ENCODE peak calls at places on chromosomes 4 and X, in six cellular contexts. One of them, this sample, is unnamed.

GRCh38 chr4:83636930-83637329 is 101.0 kb downstream of the GPAT3 start:
- DNase-seq in IMR-90: no peak
- DNase-seq in left lung: no peak
- DNase-seq in RWPE2: no peak
- DNase-seq in BE2C: no peak
- DNase-seq in transverse colon: no peak
- DNase-seq in this sample: no peak

GRCh38 chrX:2504706-2505332 is 4.0 kb upstream of the DHRSX start:
- DNase-seq in BE2C: no peak
- DNase-seq in left lung: no peak
- DNase-seq in transverse colon: peak; percentile 30
- DNase-seq in RWPE2: peak; percentile 27
- DNase-seq in IMR-90: no peak
- DNase-seq in this sample: no peak

GRCh38 chr4:109559983-109560686 is at the start of gene MCUB:
- DNase-seq in transverse colon: peak; percentile 89
- DNase-seq in IMR-90: peak; percentile 89
- DNase-seq in left lung: peak; percentile 96
- DNase-seq in BE2C: peak; percentile 72
- DNase-seq in RWPE2: peak; percentile 87
- DNase-seq in this sample: peak; percentile 88

GRCh38 chr4:183200453-183200852 is 101.4 kb downstream of the WWC2 start:
- DNase-seq in left lung: peak; percentile 85
- DNase-seq in transverse colon: peak; percentile 14
- DNase-seq in RWPE2: no peak
- DNase-seq in BE2C: peak; percentile 9
- DNase-seq in IMR-90: peak; percentile 92
- DNase-seq in this sample: peak; percentile 29

GRCh38 chrX:148995661-148996060 is 495.2 kb downstream of the AFF2 start:
- DNase-seq in BE2C: no peak
- DNase-seq in transverse colon: no peak
- DNase-seq in left lung: no peak
- DNase-seq in RWPE2: no peak
- DNase-seq in IMR-90: no peak
- DNase-seq in this sample: no peak

GRCh38 chrX:15301924-15302323 is 13.5 kb downstream of the ASB11 start:
- DNase-seq in transverse colon: peak; percentile 35
- DNase-seq in left lung: no peak
- DNase-seq in BE2C: no peak
- DNase-seq in RWPE2: no peak
- DNase-seq in IMR-90: peak; percentile 41
- DNase-seq in this sample: peak; percentile 71

GRCh38 chr4:2649604-2650114 is 106.5 kb downstream of the TNIP2 start:
- DNase-seq in BE2C: no peak
- DNase-seq in IMR-90: no peak
- DNase-seq in left lung: no peak
- DNase-seq in RWPE2: no peak
- DNase-seq in transverse colon: no peak
- DNase-seq in this sample: no peak

GRCh38 chrX:106670631-106671030 is 55.9 kb upstream of the RNF128 start:
- DNase-seq in IMR-90: peak; percentile 52
- DNase-seq in transverse colon: no peak
- DNase-seq in RWPE2: no peak
- DNase-seq in left lung: no peak
- DNase-seq in BE2C: no peak
- DNase-seq in this sample: no peak

GRCh38 chr4:15162465-15163283 is 160.4 kb downstream of the CPEB2 start:
- DNase-seq in transverse colon: no peak
- DNase-seq in RWPE2: no peak
- DNase-seq in BE2C: no peak
- DNase-seq in IMR-90: peak; percentile 53
- DNase-seq in left lung: no peak
- DNase-seq in this sample: no peak

GRCh38 chr4:181564616-181565015 is 678.6 kb upstream of the TENM3 start:
- DNase-seq in RWPE2: no peak
- DNase-seq in IMR-90: peak; percentile 1
- DNase-seq in BE2C: no peak
- DNase-seq in transverse colon: no peak
- DNase-seq in left lung: no peak
- DNase-seq in this sample: no peak

GRCh38 chr4:48509543-48509942 is 19.5 kb downstream of the ZAR1 start:
- DNase-seq in transverse colon: no peak
- DNase-seq in left lung: no peak
- DNase-seq in BE2C: no peak
- DNase-seq in RWPE2: no peak
- DNase-seq in IMR-90: peak; percentile 34
- DNase-seq in this sample: no peak

GRCh38 chrX:136906921-136907510 is 26.5 kb upstream of the RBMX start:
- DNase-seq in IMR-90: no peak
- DNase-seq in transverse colon: no peak
- DNase-seq in RWPE2: no peak
- DNase-seq in left lung: no peak
- DNase-seq in BE2C: peak; percentile 46
- DNase-seq in this sample: no peak

GRCh38 chr4:172095161-172095560 is 282.0 kb downstream of the GALNTL6 start:
- DNase-seq in BE2C: no peak
- DNase-seq in RWPE2: no peak
- DNase-seq in left lung: no peak
- DNase-seq in IMR-90: no peak
- DNase-seq in transverse colon: no peak
- DNase-seq in this sample: no peak

GRCh38 chr4:175413561-175413960 is 398.5 kb downstream of the GPM6A start:
- DNase-seq in IMR-90: no peak
- DNase-seq in RWPE2: no peak
- DNase-seq in left lung: peak; percentile 5
- DNase-seq in transverse colon: no peak
- DNase-seq in BE2C: no peak
- DNase-seq in this sample: no peak

GRCh38 chr4:108372678-108373077 is 203.9 kb upstream of the LEF1 start:
- DNase-seq in transverse colon: no peak
- DNase-seq in BE2C: no peak
- DNase-seq in left lung: no peak
- DNase-seq in IMR-90: no peak
- DNase-seq in RWPE2: no peak
- DNase-seq in this sample: no peak

GRCh38 chr4:141102367-141102766 is 30.9 kb downstream of the RNF150 start:
- DNase-seq in IMR-90: peak; percentile 80
- DNase-seq in left lung: no peak
- DNase-seq in transverse colon: no peak
- DNase-seq in BE2C: peak; percentile 42
- DNase-seq in RWPE2: no peak
- DNase-seq in this sample: no peak

GRCh38 chr4:134747108-134747805 is 545.7 kb upstream of the PABPC4L start:
- DNase-seq in IMR-90: no peak
- DNase-seq in left lung: no peak
- DNase-seq in RWPE2: no peak
- DNase-seq in transverse colon: no peak
- DNase-seq in BE2C: no peak
- DNase-seq in this sample: no peak

GRCh38 chr4:56386091-56386490 is 1.2 kb downstream of the AASDH start:
- DNase-seq in transverse colon: no peak
- DNase-seq in left lung: no peak
- DNase-seq in RWPE2: no peak
- DNase-seq in BE2C: no peak
- DNase-seq in IMR-90: no peak
- DNase-seq in this sample: no peak

GRCh38 chr4:180665994-180666818 is 1577.0 kb upstream of the TENM3 start:
- DNase-seq in BE2C: peak; percentile 75
- DNase-seq in transverse colon: no peak
- DNase-seq in RWPE2: no peak
- DNase-seq in left lung: no peak
- DNase-seq in IMR-90: peak; percentile 63
- DNase-seq in this sample: no peak

GRCh38 chr4:5932021-5932553 is 39.2 kb upstream of the CRMP1 start:
- DNase-seq in transverse colon: no peak
- DNase-seq in BE2C: no peak
- DNase-seq in left lung: no peak
- DNase-seq in RWPE2: no peak
- DNase-seq in IMR-90: no peak
- DNase-seq in this sample: no peak

DNA sequence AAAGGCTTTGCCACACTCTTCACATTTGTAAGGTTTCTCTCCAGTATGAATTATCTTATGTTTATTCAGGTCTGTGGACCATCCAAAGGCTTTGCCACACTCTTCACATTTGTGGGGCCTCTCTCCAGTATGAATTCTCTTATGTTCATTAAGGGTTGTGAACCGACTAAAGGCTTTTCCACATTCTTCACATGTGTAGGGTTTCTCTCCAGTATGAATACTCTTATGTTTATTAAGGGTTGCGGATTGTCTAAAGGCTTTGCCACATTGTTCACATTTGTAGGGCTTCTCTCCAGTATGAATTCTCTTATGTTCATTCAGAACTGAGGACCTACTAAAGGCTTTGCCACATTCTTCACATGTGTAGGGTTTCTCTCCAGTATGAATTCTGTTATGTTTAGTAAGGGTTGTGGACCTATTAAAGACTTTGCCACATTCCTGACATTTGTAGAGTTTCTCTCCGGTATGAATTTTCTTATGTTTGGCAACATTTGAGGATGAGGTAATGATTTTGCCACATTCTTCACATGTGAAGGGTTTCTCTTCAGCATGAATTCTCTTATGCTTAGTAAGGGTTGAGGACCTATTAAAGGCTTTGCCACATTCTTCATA is 33.7 kb downstream of the ZNF732 start:
- DNase-seq in left lung: no peak
- DNase-seq in RWPE2: no peak
- DNase-seq in BE2C: no peak
- DNase-seq in IMR-90: no peak
- DNase-seq in transverse colon: no peak
- DNase-seq in this sample: no peak
- H3K9me3 ChIP-seq in left lung: peaks cover 6% of the 10 kb centered on the region
- H3K9me3 ChIP-seq in RWPE2: peaks cover 60% of the 10 kb centered on the region
- H3K9me3 ChIP-seq in BE2C: peaks cover 3% of the 10 kb centered on the region
- H3K9me3 ChIP-seq in IMR-90: peaks cover 22% of the 10 kb centered on the region
- H3K9me3 ChIP-seq in transverse colon: peaks cover 88% of the 10 kb centered on the region
- H3K9me3 ChIP-seq in this sample: peaks cover 96% of the 10 kb centered on the region

GRCh38 chr4:52891743-52892142 is 29.6 kb downstream of the RASL11B start:
- DNase-seq in IMR-90: no peak
- DNase-seq in RWPE2: no peak
- DNase-seq in left lung: no peak
- DNase-seq in transverse colon: no peak
- DNase-seq in BE2C: no peak
- DNase-seq in this sample: no peak

GRCh38 chr4:52890401-52890791 is 28.3 kb downstream of the RASL11B start:
- DNase-seq in IMR-90: no peak
- DNase-seq in transverse colon: no peak
- DNase-seq in left lung: no peak
- DNase-seq in BE2C: no peak
- DNase-seq in RWPE2: no peak
- DNase-seq in this sample: no peak

GRCh38 chr4:52889778-52890400 is 27.8 kb downstream of the RASL11B start:
- DNase-seq in IMR-90: no peak
- DNase-seq in transverse colon: no peak
- DNase-seq in left lung: no peak
- DNase-seq in RWPE2: no peak
- DNase-seq in BE2C: no peak
- DNase-seq in this sample: no peak

GRCh38 chr4:52894408-52894807 is 32.3 kb downstream of the RASL11B start:
- DNase-seq in left lung: no peak
- DNase-seq in transverse colon: no peak
- DNase-seq in RWPE2: no peak
- DNase-seq in BE2C: no peak
- DNase-seq in IMR-90: no peak
- DNase-seq in this sample: no peak

DNA sequence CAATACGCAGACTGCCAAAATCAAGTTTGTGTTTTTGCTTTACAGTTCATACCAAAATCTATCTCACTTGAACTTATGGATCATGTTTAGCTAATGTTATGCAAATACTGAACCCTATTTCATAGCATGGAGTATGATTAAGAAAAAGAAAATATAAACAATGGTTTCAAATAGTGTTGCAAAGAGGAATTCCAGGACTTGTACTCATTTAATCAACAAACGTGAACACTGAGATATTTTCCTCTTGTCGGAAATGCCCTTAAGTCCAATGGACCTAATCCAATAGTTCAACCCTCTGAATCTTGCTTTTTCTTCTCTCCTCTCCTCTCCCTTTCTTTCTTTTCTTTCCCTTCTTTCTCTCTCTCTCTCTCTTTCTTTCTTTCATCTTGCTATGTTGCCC is 30.8 kb downstream of the RASL11B start:
- DNase-seq in IMR-90: peak; percentile 82
- DNase-seq in transverse colon: no peak
- DNase-seq in left lung: no peak
- DNase-seq in BE2C: no peak
- DNase-seq in RWPE2: no peak
- DNase-seq in this sample: no peak
- H3K36me3 ChIP-seq in IMR-90: no peaks in the 10 kb centered on the region
- H3K36me3 ChIP-seq in transverse colon: no peaks in the 10 kb centered on the region
- H3K36me3 ChIP-seq in left lung: no peaks in the 10 kb centered on the region
- H3K36me3 ChIP-seq in BE2C: no peaks in the 10 kb centered on the region
- H3K36me3 ChIP-seq in RWPE2: no peaks in the 10 kb centered on the region
- H3K36me3 ChIP-seq in this sample: no peaks in the 10 kb centered on the region

DNA sequence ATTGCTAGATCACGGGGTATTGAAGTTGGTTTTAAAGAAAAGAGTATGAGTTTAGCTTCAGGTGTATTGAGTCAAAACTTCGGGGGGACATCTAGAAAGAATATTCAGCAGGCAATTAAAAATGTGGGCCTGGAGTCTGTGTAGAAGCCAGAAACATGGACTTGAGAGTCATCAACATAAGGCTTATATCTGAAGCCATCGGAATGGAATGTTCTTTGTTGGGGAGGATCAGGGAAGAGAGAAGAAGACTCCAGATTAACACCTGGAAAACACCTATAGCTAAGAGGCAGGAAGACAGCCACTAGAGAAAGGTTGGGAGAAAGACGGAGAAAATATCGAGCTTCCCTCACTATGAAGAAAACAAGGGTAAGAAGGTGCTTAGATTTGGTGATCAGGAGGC is 69.5 kb downstream of the BEND2 start:
- DNase-seq in IMR-90: no peak
- DNase-seq in transverse colon: no peak
- DNase-seq in BE2C: no peak
- DNase-seq in RWPE2: no peak
- DNase-seq in left lung: no peak
- DNase-seq in this sample: no peak
- H3K4me3 ChIP-seq in IMR-90: no peak overlapping the region
- H3K4me3 ChIP-seq in transverse colon: no peak overlapping the region
- H3K4me3 ChIP-seq in BE2C: no peak overlapping the region
- H3K4me3 ChIP-seq in RWPE2: no peak overlapping the region
- H3K4me3 ChIP-seq in left lung: no peak overlapping the region
- H3K4me3 ChIP-seq in this sample: no peak overlapping the region

DNA sequence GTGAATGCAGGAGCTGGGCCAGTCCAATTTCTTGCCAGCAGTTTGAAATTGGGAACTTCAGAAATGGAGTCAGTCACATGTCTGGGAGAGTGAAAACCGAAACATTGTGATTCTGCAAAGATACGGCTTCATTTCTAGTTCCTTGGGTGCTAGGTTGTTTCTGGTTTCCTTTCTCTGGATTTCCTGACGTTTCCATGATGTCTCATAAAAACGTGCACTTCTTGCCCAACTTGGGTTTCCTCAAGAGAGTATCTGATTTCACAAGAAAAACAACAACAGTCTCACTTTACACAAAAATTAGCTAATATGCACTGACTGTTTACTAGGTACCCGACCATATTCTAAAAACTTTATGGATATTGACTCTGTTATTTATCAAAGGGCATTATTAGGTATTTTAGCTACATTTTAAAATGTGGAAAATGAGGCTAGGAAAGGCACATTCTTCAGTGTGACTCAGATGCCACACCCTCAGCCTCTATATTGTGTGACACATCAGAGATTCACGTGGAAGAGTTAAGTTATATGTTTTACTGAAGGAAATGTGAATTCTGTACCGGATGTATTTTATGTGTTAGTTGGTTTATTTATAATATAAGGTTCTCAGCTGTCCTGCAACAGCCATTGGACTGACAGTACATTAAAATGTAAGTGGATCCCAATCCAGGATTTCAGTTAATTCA is 225.0 kb upstream of the PUDP start:
- DNase-seq in BE2C: no peak
- DNase-seq in RWPE2: no peak
- DNase-seq in IMR-90: peak; percentile 67
- DNase-seq in left lung: no peak
- DNase-seq in transverse colon: no peak
- DNase-seq in this sample: no peak
- H3K9me3 ChIP-seq in BE2C: no peaks in the 10 kb centered on the region
- H3K9me3 ChIP-seq in RWPE2: no peaks in the 10 kb centered on the region
- H3K9me3 ChIP-seq in IMR-90: peaks cover 11% of the 10 kb centered on the region
- H3K9me3 ChIP-seq in left lung: no peaks in the 10 kb centered on the region
- H3K9me3 ChIP-seq in transverse colon: no peaks in the 10 kb centered on the region
- H3K9me3 ChIP-seq in this sample: peaks cover 7% of the 10 kb centered on the region

This sample was measured in tibial artery.